ENCODE peak calls at places on chromosomes 16 and 17, in four cellular contexts. One of them, this sample, is unnamed.

GRCh38 chr16:46908540-46909372 is 24.6 kb downstream of the GPT2 start:
- DNase-seq in astrocyte: peak; percentile 28
- DNase-seq in fibroblast of lung: peak; percentile 71
- DNase-seq in DND-41: peak; percentile 68
- DNase-seq in this sample: peak; percentile 64

GRCh38 chr17:56824503-56824902 is 9.2 kb downstream of the C17orf67 start:
- DNase-seq in astrocyte: no peak
- DNase-seq in fibroblast of lung: no peak
- DNase-seq in DND-41: no peak
- DNase-seq in this sample: no peak

GRCh38 chr17:9266769-9267168 is 245.5 kb downstream of the NTN1 start:
- DNase-seq in astrocyte: peak; percentile 91
- DNase-seq in fibroblast of lung: no peak
- DNase-seq in DND-41: no peak
- DNase-seq in this sample: no peak

GRCh38 chr16:75301804-75302203 is 50.4 kb upstream of the BCAR1 start:
- DNase-seq in astrocyte: no peak
- DNase-seq in fibroblast of lung: no peak
- DNase-seq in DND-41: no peak
- DNase-seq in this sample: no peak

GRCh38 chr17:75034236-75034908 is 12.4 kb downstream of the ATP5PD start:
- DNase-seq in astrocyte: peak; percentile 71
- DNase-seq in fibroblast of lung: peak; percentile 90
- DNase-seq in DND-41: no peak
- DNase-seq in this sample: peak; percentile 99

GRCh38 chr16:27920391-27920891 is 143.1 kb downstream of the GSG1L start:
- DNase-seq in astrocyte: no peak
- DNase-seq in fibroblast of lung: no peak
- DNase-seq in DND-41: no peak
- DNase-seq in this sample: peak; percentile 13

GRCh38 chr17:34146440-34147043 is 108.5 kb upstream of the CCL2 start:
- DNase-seq in astrocyte: no peak
- DNase-seq in fibroblast of lung: no peak
- DNase-seq in DND-41: peak; percentile 59
- DNase-seq in this sample: peak; percentile 30

GRCh38 chr17:15171433-15172047 is 93.6 kb downstream of the PMP22 start:
- DNase-seq in astrocyte: peak; percentile 36
- DNase-seq in fibroblast of lung: peak; percentile 78
- DNase-seq in DND-41: peak; percentile 49
- DNase-seq in this sample: peak; percentile 83

GRCh38 chr17:5541610-5542202 is 42.6 kb downstream of the NLRP1 start:
- DNase-seq in astrocyte: no peak
- DNase-seq in fibroblast of lung: no peak
- DNase-seq in DND-41: no peak
- DNase-seq in this sample: no peak

GRCh38 chr17:79455636-79456035 is 155.2 kb downstream of the RBFOX3 start:
- DNase-seq in astrocyte: no peak
- DNase-seq in fibroblast of lung: no peak
- DNase-seq in DND-41: no peak
- DNase-seq in this sample: no peak
- TF ChIP-seq EZH2 in astrocyte: no peak
- TF ChIP-seq EZH2 in fibroblast of lung: no peak
- TF ChIP-seq EZH2 in DND-41: no peak
- TF ChIP-seq EZH2 in this sample: no peak

DNA sequence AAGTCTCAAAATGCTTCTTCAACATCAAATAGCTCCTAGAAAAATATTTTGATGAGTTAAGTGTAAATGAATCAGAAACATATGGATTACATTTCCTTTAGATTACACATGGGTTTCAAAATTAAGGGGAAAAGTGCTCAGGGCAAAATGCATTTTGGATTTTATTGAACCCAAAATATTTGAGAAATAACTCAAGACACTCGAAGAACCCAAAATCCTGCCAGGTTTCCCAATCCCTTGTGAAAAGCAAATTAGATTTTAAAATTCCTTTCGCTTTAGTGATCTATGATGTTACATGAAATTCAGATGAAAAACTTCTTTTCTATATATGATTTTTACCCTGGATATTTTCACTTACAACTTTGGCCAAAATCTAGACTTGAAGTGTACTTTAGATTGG is 847.4 kb upstream of the SOX9 start:
- DNase-seq in astrocyte: no peak
- DNase-seq in fibroblast of lung: no peak
- DNase-seq in DND-41: no peak
- DNase-seq in this sample: no peak
- H3K27ac ChIP-seq in astrocyte: no peak overlapping the region
- H3K27ac ChIP-seq in fibroblast of lung: no peak overlapping the region
- H3K27ac ChIP-seq in DND-41: no peak overlapping the region
- H3K27ac ChIP-seq in this sample: no peak overlapping the region

DNA sequence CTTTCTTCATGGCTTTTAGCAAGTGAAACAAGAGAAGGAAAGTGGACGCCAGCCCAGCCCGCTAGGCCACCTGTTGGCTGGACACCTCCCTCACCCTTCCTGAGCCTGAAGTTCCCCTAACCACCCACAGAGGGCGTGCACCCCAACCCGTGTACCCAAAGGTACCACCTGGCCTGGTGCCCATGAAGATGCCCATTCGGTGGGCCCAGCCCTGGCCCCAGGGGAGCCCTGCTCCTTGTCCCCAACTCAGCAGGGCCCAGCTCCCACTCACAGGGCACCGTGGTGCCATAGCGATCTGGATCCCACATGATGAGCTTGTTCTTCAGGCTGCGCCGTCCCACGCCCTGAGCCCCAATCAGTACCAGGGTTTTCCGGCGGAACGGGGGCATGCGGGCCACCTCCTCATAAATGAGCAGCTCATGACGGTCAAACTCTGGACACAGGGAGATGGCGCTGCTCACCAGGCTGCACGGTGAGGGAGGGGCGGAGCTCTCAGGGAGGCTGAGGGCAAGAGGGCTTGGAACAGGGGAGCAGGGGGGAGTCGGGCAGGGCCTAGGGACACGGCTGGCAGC is 26.8 kb downstream of the MPP2 start:
- DNase-seq in astrocyte: no peak
- DNase-seq in fibroblast of lung: peak; percentile 4
- DNase-seq in DND-41: peak; percentile 36
- DNase-seq in this sample: peak; percentile 72
- TF ChIP-seq CTCF in astrocyte: peak; percentile 37
- TF ChIP-seq CTCF in fibroblast of lung: peak; percentile 67
- TF ChIP-seq CTCF in DND-41: peak; percentile 70
- TF ChIP-seq CTCF in this sample: peak; percentile 94

GRCh38 chr17:76671912-76672262 is 28.3 kb upstream of the ST6GALNAC1 start:
- DNase-seq in astrocyte: no peak
- DNase-seq in fibroblast of lung: no peak
- DNase-seq in DND-41: no peak
- DNase-seq in this sample: no peak
- TF ChIP-seq EZH2 in astrocyte: no peak
- TF ChIP-seq EZH2 in fibroblast of lung: no peak
- TF ChIP-seq EZH2 in DND-41: no peak
- TF ChIP-seq EZH2 in this sample: no peak

GRCh38 chr17:42512246-42512645 is 23.8 kb upstream of the NAGLU start:
- DNase-seq in astrocyte: no peak
- DNase-seq in fibroblast of lung: no peak
- DNase-seq in DND-41: no peak
- DNase-seq in this sample: no peak

GRCh38 chr17:42512733-42513251 is 23.2 kb upstream of the NAGLU start:
- DNase-seq in astrocyte: no peak
- DNase-seq in fibroblast of lung: peak; percentile 66
- DNase-seq in DND-41: no peak
- DNase-seq in this sample: no peak

GRCh38 chr17:42513686-42514085 is 22.4 kb upstream of the NAGLU start:
- DNase-seq in astrocyte: no peak
- DNase-seq in fibroblast of lung: no peak
- DNase-seq in DND-41: no peak
- DNase-seq in this sample: no peak

GRCh38 chr17:42514279-42514678 is 21.8 kb upstream of the NAGLU start:
- DNase-seq in astrocyte: no peak
- DNase-seq in fibroblast of lung: no peak
- DNase-seq in DND-41: no peak
- DNase-seq in this sample: no peak

DNA sequence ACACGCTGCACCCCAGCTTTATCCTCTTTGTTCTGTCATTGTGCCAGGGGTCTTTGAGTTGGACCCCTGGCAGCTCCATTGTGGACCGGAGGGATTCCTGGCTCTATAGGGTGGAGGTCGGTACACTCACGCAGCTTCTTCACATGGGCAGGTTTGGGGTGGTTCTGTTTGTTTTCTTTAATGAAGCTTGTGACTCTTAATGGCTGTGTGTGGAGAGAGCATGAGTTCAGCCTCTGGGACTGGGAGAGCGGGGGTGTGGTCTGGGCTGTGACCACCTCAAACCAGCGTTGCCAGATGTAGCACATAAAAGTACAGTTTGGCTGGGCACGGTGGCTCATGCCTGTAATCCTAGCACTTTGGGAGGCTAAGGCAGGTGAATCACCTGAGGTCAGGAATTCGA is 21.2 kb upstream of the NAGLU start:
- DNase-seq in astrocyte: no peak
- DNase-seq in fibroblast of lung: no peak
- DNase-seq in DND-41: no peak
- DNase-seq in this sample: no peak
- H3K27ac ChIP-seq in astrocyte: no peak overlapping the region
- H3K27ac ChIP-seq in fibroblast of lung: no peak overlapping the region
- H3K27ac ChIP-seq in DND-41: no peak overlapping the region
- H3K27ac ChIP-seq in this sample: no peak overlapping the region

GRCh38 chr17:45768000-45768399 is 16.1 kb upstream of the CRHR1 start:
- DNase-seq in astrocyte: no peak
- DNase-seq in fibroblast of lung: no peak
- DNase-seq in DND-41: no peak
- DNase-seq in this sample: peak; percentile 16
- TF ChIP-seq CTCF in astrocyte: no peak
- TF ChIP-seq CTCF in fibroblast of lung: no peak
- TF ChIP-seq CTCF in DND-41: no peak
- TF ChIP-seq CTCF in this sample: peak; percentile 34